ENCODE peak calls at places on chromosomes 16 and 17, in seven cellular contexts. P is fibroblast of lung, K is neural progenitor cell, C is progenitor cell of endocrine pancreas, R is HFFc6, E is left ventricle myocardium inferior, W is esophagus squamous epithelium. L is an unnamed sample.
A peak's percentile ranks its signal among the peaks of the same experiment; 100 is the strongest.

GRCh38 chr17:40063034-40063765 is 435 bp downstream of the THRA start:
- DNase-seq in E (peak; percentile 50), R (no peak), P (no peak), W (no peak), C (peak; percentile 55), K (peak; percentile 86), L (peak; percentile 81)

GRCh38 chr17:29363716-29364115 is 26.4 kb upstream of the TAOK1 start:
- DNase-seq in W (no peak), K (no peak), R (no peak), E (no peak), C (no peak), P (no peak), L (no peak)

GRCh38 chr17:50681260-50682200 is 26.2 kb downstream of the ANKRD40 start:
- DNase-seq in W (no peak), E (no peak), P (peak; percentile 80), K (peak; percentile 62), R (peak; percentile 71), C (no peak), L (no peak)

GRCh38 chr17:43832976-43833829 is at the start of gene MPP3:
- DNase-seq in C (peak; percentile 42), E (peak; percentile 76), W (no peak), P (peak; percentile 59), R (peak; percentile 23), K (peak; percentile 87), L (no peak)

GRCh38 chr17:55275894-55276804 is 11.4 kb downstream of the HLF start:
- DNase-seq in P (no peak), E (no peak), K (no peak), W (no peak), R (no peak), C (no peak), L (no peak)

GRCh38 chr17:43025766-43026537 is 921 bp downstream of the RND2 start:
- DNase-seq in P (no peak), K (no peak), W (no peak), C (no peak), E (no peak), R (no peak), L (no peak)

GRCh38 chr16:46765050-46765449 is 16.9 kb upstream of the MYLK3 start:
- DNase-seq in E (no peak), P (peak; percentile 40), W (no peak), C (no peak), R (peak; percentile 68), K (no peak), L (no peak)

GRCh38 chr16:9139965-9140364 is 48.5 kb downstream of the HAPSTR1 start:
- DNase-seq in K (peak; percentile 39), W (no peak), C (no peak), P (peak; percentile 31), R (no peak), E (no peak), L (no peak)

GRCh38 chr16:84933774-84934571 is 77.4 kb downstream of the ZDHHC7 start:
- DNase-seq in C (no peak), P (peak; percentile 58), K (no peak), R (peak; percentile 8), E (peak; percentile 88), W (no peak), L (no peak)

GRCh38 chr17:46916211-46916610 is 6.7 kb upstream of the GOSR2 start:
- DNase-seq in C (no peak), E (no peak), W (no peak), P (no peak), K (no peak), R (peak; percentile 56), L (no peak)

GRCh38 chr16:74107795-74108610 is 188.6 kb upstream of the PSMD7 start:
- DNase-seq in R (no peak), P (peak; percentile 37), E (no peak), K (peak; percentile 71), C (peak; percentile 16), W (no peak), L (no peak)

GRCh38 chr16:83098536-83098935 is 471.8 kb downstream of the CDH13 start:
- DNase-seq in P (no peak), C (no peak), R (no peak), E (no peak), K (no peak), W (no peak), L (no peak)

GRCh38 chr16:28192811-28193529 is 18.8 kb downstream of the XPO6 start:
- DNase-seq in C (no peak), K (no peak), W (no peak), P (no peak), E (no peak), R (no peak), L (no peak)

GRCh38 chr16:70715113-70715711 is 29.4 kb upstream of the MTSS2 start:
- DNase-seq in P (peak; percentile 99), E (peak; percentile 77), C (no peak), K (no peak), R (peak; percentile 100), W (no peak), L (no peak)

GRCh38 chr17:79842656-79843474 is 3.6 kb upstream of the CBX4 start:
- DNase-seq in P (peak; percentile 22), K (peak; percentile 63), E (no peak), C (peak; percentile 27), R (no peak), W (no peak), L (no peak)

GRCh38 chr16:73036074-73036826 is 11.7 kb downstream of the ZFHX3 start:
- DNase-seq in K (peak; percentile 96), R (no peak), W (no peak), E (no peak), C (no peak), P (no peak), L (no peak)

GRCh38 chr16:73031155-73031866 is 16.6 kb downstream of the ZFHX3 start:
- DNase-seq in K (no peak), P (no peak), W (no peak), C (no peak), E (no peak), R (peak; percentile 46), L (no peak)

GRCh38 chr16:73033271-73033998 is 14.5 kb downstream of the ZFHX3 start:
- DNase-seq in P (no peak), R (no peak), K (peak; percentile 91), C (no peak), E (no peak), W (no peak), L (no peak)

GRCh38 chr16:73034374-73034773 is 13.6 kb downstream of the ZFHX3 start:
- DNase-seq in W (no peak), P (no peak), E (no peak), C (no peak), R (no peak), K (no peak), L (no peak)

DNA sequence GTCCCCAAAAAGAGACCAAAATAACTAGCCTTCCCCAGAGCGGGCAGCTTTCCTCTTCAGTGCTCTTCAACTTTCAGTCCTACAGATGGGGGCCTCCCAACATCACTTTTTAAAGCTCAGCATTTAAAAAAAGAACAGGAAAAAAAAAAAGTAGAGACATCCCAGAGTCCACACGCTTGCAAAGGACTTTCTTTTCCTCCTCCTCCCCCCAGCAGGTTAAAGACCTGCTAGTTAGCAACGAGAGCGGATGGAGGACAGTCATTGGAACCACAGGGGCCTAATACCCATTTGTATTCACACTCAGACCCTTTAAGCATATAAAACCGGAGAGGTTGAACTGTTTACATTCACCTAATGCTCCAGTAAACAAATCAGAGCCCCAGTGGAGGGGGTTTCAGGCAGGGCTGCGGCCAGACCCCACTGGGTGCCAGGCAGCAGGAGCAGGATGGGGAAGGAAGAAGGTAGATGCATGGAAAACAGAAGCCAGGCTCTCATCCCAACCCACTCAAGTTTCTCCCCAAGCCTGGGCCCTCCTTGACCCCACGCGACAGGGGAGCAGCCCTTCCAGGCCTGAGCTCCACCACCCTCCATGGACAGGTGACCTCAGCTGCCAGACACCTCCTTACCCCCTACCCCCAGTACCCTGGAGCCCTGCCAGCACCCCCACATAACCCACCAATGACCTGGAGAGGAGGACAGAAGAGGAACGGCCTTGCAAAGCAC is 15.2 kb downstream of the ZFHX3 start:
- DNase-seq in E (no peak), K (peak; percentile 57), C (no peak), R (no peak), P (no peak), W (no peak), L (no peak)
- TF ChIP-seq CTCF in E (no peak), K (no peak), C (no peak), R (no peak), P (no peak), W (no peak), L (no peak)

GRCh38 chr17:35116845-35117244 is 2.8 kb downstream of the RAD51D start:
- DNase-seq in C (no peak), E (no peak), K (peak; percentile 11), R (no peak), W (no peak), P (no peak), L (no peak)

GRCh38 chr17:35119370-35120185 is at the start of gene RAD51D:
- DNase-seq in R (peak; percentile 30), W (no peak), C (peak; percentile 75), E (peak; percentile 77), K (peak; percentile 91), P (peak; percentile 60), L (peak; percentile 55)

GRCh38 chr17:35121315-35121714 is at the start of gene FNDC8:
- DNase-seq in R (no peak), K (no peak), P (no peak), E (no peak), W (no peak), C (no peak), L (no peak)

GRCh38 chr17:35117984-35118383 is 1.7 kb downstream of the RAD51D start:
- DNase-seq in C (no peak), P (peak; percentile 39), W (no peak), K (no peak), R (peak; percentile 48), E (no peak), L (no peak)
- TF ChIP-seq CTCF in C (no peak), P (no peak), W (peak; percentile 30), K (peak; percentile 5), R (peak; percentile 60), E (no peak), L (peak; percentile 14)

DNA sequence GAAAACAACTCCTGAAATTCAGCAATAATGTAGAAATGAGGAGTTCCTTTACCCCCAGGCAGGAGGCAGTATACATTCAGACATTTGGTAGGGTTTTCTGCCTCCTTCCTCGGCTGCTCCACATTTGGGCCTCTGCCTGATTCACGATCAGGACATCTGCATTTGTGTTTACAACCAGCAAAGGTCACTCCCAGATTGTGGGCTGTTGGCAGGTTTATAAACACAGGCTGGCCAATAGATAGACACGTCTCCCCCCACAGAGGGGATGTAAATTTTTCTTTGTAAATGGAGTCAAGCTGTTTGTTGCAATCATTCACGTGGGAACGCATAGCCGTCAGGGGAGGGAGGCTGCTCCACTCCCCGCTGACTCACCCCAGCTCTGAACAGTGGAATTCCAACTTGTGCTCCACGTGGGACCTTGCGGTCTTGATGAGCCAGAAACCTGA is 252.1 kb upstream of the N4BP1 start:
- DNase-seq in C (no peak), E (no peak), R (peak; percentile 13), K (peak; percentile 23), P (peak; percentile 68), W (no peak), L (no peak)
- TF ChIP-seq CTCF in C (peak; percentile 33), E (no peak), R (no peak), K (peak; percentile 52), P (peak; percentile 25), W (no peak), L (no peak)

DNA sequence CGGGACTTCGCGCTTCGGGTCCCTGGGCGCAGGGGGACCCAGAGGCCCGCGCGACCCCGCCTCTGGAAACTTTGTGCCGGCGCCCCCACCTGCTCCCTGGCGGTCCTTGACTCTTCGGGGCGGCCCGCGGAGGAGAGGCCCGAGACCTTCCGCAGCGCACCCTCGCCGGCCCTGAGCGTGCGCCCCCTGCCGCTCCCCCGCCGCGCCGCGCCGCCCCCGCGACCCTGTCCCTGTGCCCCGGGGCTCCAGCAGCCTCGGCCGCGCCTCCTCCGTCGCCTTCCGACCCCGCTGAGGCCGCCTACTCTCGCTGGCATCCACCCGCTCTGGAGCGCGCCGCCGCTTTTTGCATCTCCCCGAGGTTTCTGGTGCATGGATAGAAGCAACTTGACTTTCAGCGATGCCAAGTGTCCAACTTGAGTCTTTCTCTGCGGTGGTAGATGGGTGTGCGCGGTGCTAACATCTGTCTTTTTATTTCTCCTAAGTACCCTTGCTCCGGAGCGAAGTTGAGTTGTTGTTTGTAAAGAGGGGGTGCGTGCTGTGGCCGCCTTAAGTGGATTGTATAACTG is 414 bp downstream of the DUSP14 start:
- DNase-seq in W (no peak), E (peak; percentile 61), C (peak; percentile 77), P (peak; percentile 54), K (peak; percentile 78), R (peak; percentile 46), L (no peak)
- TF ChIP-seq CTCF in W (peak; percentile 24), E (peak; percentile 61), C (peak; percentile 73), P (peak; percentile 18), K (peak; percentile 45), R (peak; percentile 75), L (peak; percentile 28)